ENCODE peak calls at places on chromosomes 11 and 22, in nine cellular contexts. V is HEK293T; E is activated CD4-positive, alpha-beta T cell treated with anti-CD3 and anti-CD28 coated beads for 24 hours; U is ACHN; N is HFF-Myc; Y is KG1; C is HCT116; W is sciatic nerve; M is Daoy. L is an unnamed sample.

GRCh38 chr11:102911758-102912481 is 37.1 kb upstream of the MMP12 start:
- DNase-seq in E (no peak), U (no peak), C (no peak), M (no peak), N (no peak), W (no peak), V (no peak), Y (no peak), L (peak; percentile 15)

GRCh38 chr11:66113132-66113856 is 43.2 kb downstream of the PACS1 start:
- DNase-seq in C (peak; percentile 43), E (no peak), N (peak; percentile 53), Y (no peak), M (peak; percentile 78), V (no peak), U (peak; percentile 74), W (no peak), L (no peak)

GRCh38 chr22:27046126-27046525 is 388.7 kb downstream of the MIAT start:
- DNase-seq in U (no peak), N (no peak), V (no peak), E (no peak), W (no peak), Y (no peak), C (no peak), M (no peak), L (no peak)

GRCh38 chr11:123377355-123377754 is 52.7 kb upstream of the GRAMD1B start:
- DNase-seq in C (no peak), Y (no peak), M (no peak), W (no peak), N (no peak), U (no peak), V (no peak), E (no peak), L (no peak)

GRCh38 chr22:27726726-27727449 is 74.7 kb downstream of the MN1 start:
- DNase-seq in V (peak; percentile 46), N (peak; percentile 67), W (no peak), Y (no peak), C (no peak), M (peak; percentile 95), E (no peak), U (peak; percentile 42), L (no peak)

GRCh38 chr11:26741036-26741435 is 19.2 kb upstream of the SLC5A12 start:
- DNase-seq in V (no peak), N (peak; percentile 57), W (no peak), M (peak; percentile 19), U (no peak), Y (no peak), E (no peak), C (no peak), L (no peak)

GRCh38 chr11:92932023-92932422 is 37.4 kb upstream of the MTNR1B start:
- DNase-seq in V (no peak), M (peak; percentile 11), N (no peak), C (no peak), E (no peak), U (no peak), W (no peak), Y (no peak), L (no peak)

GRCh38 chr11:33654594-33654993 is 46.0 kb downstream of the C11orf91 start:
- DNase-seq in C (no peak), Y (no peak), W (no peak), M (no peak), E (no peak), V (no peak), N (no peak), U (no peak), L (no peak)

GRCh38 chr11:106457727-106458126 is 380.3 kb downstream of the AASDHPPT start:
- DNase-seq in M (peak; percentile 25), V (no peak), U (no peak), W (no peak), N (no peak), E (no peak), C (no peak), Y (no peak), L (no peak)

GRCh38 chr22:21752276-21752675 is 16.7 kb upstream of the YPEL1 start:
- DNase-seq in N (no peak), M (no peak), U (no peak), C (no peak), V (no peak), Y (no peak), W (no peak), E (no peak), L (no peak)

GRCh38 chr11:64650923-64651523 is 60.0 kb downstream of the SLC22A12 start:
- DNase-seq in C (peak; percentile 13), Y (peak; percentile 55), U (peak; percentile 31), V (peak; percentile 53), N (no peak), E (no peak), M (peak; percentile 27), W (peak; percentile 52), L (peak; percentile 61)

GRCh38 chr22:32106930-32107329 is 52.2 kb downstream of the C22orf42 start:
- DNase-seq in U (peak; percentile 28), E (no peak), Y (no peak), M (peak; percentile 23), N (no peak), C (no peak), W (no peak), V (peak; percentile 60), L (peak; percentile 71)

GRCh38 chr22:31650391-31650790 is 11.6 kb downstream of the PISD start:
- DNase-seq in N (no peak), U (peak; percentile 84), V (no peak), W (no peak), E (no peak), M (peak; percentile 72), Y (no peak), C (no peak), L (no peak)

GRCh38 chr11:83725718-83726117 is 439.6 kb upstream of the CCDC90B start:
- DNase-seq in M (peak; percentile 25), W (no peak), V (no peak), E (no peak), U (no peak), N (no peak), C (no peak), Y (no peak), L (no peak)

GRCh38 chr22:35721954-35722353 is 4.3 kb downstream of the APOL5 start:
- DNase-seq in N (no peak), U (no peak), C (no peak), V (no peak), M (no peak), Y (no peak), E (no peak), W (no peak), L (no peak)

GRCh38 chr11:59611570-59612565 is 3.7 kb downstream of the OSBP start:
- DNase-seq in W (no peak), M (no peak), V (no peak), U (no peak), E (no peak), C (no peak), N (no peak), Y (no peak), L (no peak)

GRCh38 chr22:22751043-22751603 is 106.7 kb downstream of the GGTLC2 start:
- DNase-seq in C (no peak), M (no peak), E (no peak), V (no peak), W (no peak), U (no peak), N (no peak), Y (no peak), L (no peak)

GRCh38 chr22:41500303-41500702 is 31.4 kb downstream of the ACO2 start:
- DNase-seq in N (no peak), V (no peak), E (no peak), Y (no peak), W (no peak), M (no peak), U (no peak), C (no peak), L (no peak)

GRCh38 chr11:12232819-12233601 is 122.6 kb downstream of the MICAL2 start:
- DNase-seq in E (no peak), U (peak; percentile 22), Y (no peak), C (peak; percentile 55), M (peak; percentile 90), V (no peak), W (no peak), N (peak; percentile 41), L (no peak)

GRCh38 chr11:114783805-114784204 is 105.5 kb downstream of the NXPE2 start:
- DNase-seq in U (no peak), Y (no peak), E (no peak), M (no peak), C (no peak), V (no peak), N (no peak), W (no peak), L (no peak)

GRCh38 chr11:45209904-45210699 is 63.7 kb downstream of the PRDM11 start:
- DNase-seq in Y (no peak), E (no peak), C (no peak), M (no peak), N (no peak), W (peak; percentile 77), V (no peak), U (no peak), L (peak; percentile 70)

GRCh38 chr11:111455291-111456085 is 56.7 kb downstream of the BTG4 start:
- DNase-seq in E (no peak), N (no peak), Y (no peak), W (no peak), C (no peak), V (no peak), M (no peak), U (no peak), L (no peak)

GRCh38 chr22:42007922-42008321 is 9.3 kb downstream of the WBP2NL start:
- DNase-seq in Y (no peak), N (no peak), E (no peak), M (no peak), V (no peak), W (no peak), C (no peak), U (no peak), L (no peak)

GRCh38 chr11:44957051-44957515 is 6.4 kb upstream of the TP53I11 start:
- DNase-seq in Y (no peak), W (no peak), U (no peak), C (no peak), N (no peak), M (no peak), E (no peak), V (peak; percentile 22), L (no peak)

GRCh38 chr22:42519544-42520237 is at the start of gene RRP7A:
- DNase-seq in V (peak; percentile 77), Y (peak; percentile 83), E (peak; percentile 79), M (peak; percentile 81), C (no peak), U (peak; percentile 68), N (no peak), W (peak; percentile 91), L (peak; percentile 81)

GRCh38 chr11:17572791-17573460 is 25.9 kb downstream of the OTOG start:
- DNase-seq in V (no peak), N (no peak), U (no peak), M (no peak), E (no peak), Y (no peak), W (peak; percentile 27), C (no peak), L (no peak)

GRCh38 chr11:61791737-61792309 is 576 bp downstream of the TMEM258 start:
- DNase-seq in M (peak; percentile 89), E (no peak), Y (no peak), C (peak; percentile 63), W (peak; percentile 86), U (peak; percentile 78), N (peak; percentile 73), V (peak; percentile 56), L (no peak)

GRCh38 chr11:86160546-86161149 is 83.9 kb upstream of the EED start:
- DNase-seq in M (peak; percentile 59), E (no peak), U (no peak), C (no peak), V (no peak), Y (no peak), N (no peak), W (no peak), L (no peak)

GRCh38 chr22:32794449-32795213 is 6.9 kb upstream of the TIMP3 start:
- DNase-seq in N (no peak), Y (no peak), M (no peak), W (no peak), C (peak; percentile 10), E (no peak), V (no peak), U (no peak), L (no peak)

GRCh38 chr22:22546490-22546889 is 12.6 kb downstream of the PRAME start:
- DNase-seq in E (no peak), V (no peak), U (no peak), W (no peak), N (no peak), M (no peak), Y (no peak), C (no peak), L (no peak)

GRCh38 chr11:11113676-11114075 is 239.4 kb downstream of the CSNK2A3 start:
- DNase-seq in N (no peak), W (no peak), E (no peak), M (no peak), U (no peak), C (no peak), V (no peak), Y (no peak), L (no peak)

L was measured in H1.